ENCODE peak calls at places on chromosomes 16 and 17, in four cellular contexts. I is K562, V is IMR-90, K is GM12878. A is an unnamed sample.

GRCh38 chr17:72677714-72678390 is 414.6 kb downstream of the SLC39A11 start:
- DNase-seq in I (no peak), V (peak), K (no peak), A (no peak)

GRCh38 chr17:82582208-82582607 is 62.7 kb downstream of the FOXK2 start:
- DNase-seq in I (no peak), V (peak), K (no peak), A (no peak)

GRCh38 chr17:17533901-17534441 is 37.8 kb upstream of the RASD1 start:
- DNase-seq in I (no peak), V (no peak), K (no peak), A (peak)

GRCh38 chr17:57567278-57567677 is 177.8 kb downstream of the CCDC182 start:
- DNase-seq in I (no peak), V (no peak), K (no peak), A (no peak)

GRCh38 chr16:17578921-17579876 is 108.4 kb upstream of the XYLT1 start:
- DNase-seq in I (peak), V (peak), K (peak), A (peak)

GRCh38 chr17:73943416-73943770 is 260.1 kb upstream of the RPL38 start:
- DNase-seq in I (no peak), V (no peak), K (no peak), A (no peak)

GRCh38 chr16:85391175-85391707 is 221.9 kb upstream of the GSE1 start:
- DNase-seq in I (no peak), V (no peak), K (no peak), A (no peak)

GRCh38 chr17:13647551-13647950 is 45.8 kb upstream of the HS3ST3A1 start:
- DNase-seq in I (no peak), V (no peak), K (no peak), A (no peak)

GRCh38 chr17:17090642-17091103 is 48.4 kb downstream of the MPRIP start:
- DNase-seq in I (no peak), V (no peak), K (no peak), A (no peak)

GRCh38 chr17:17855334-17855725 is 18.5 kb upstream of the SREBF1 start:
- DNase-seq in I (no peak), V (no peak), K (no peak), A (no peak)

GRCh38 chr16:4859190-4859899 is 12.1 kb downstream of the UBN1 start:
- DNase-seq in I (no peak), V (no peak), K (no peak), A (no peak)

GRCh38 chr16:48335961-48336360 is 49.3 kb downstream of the SIAH1 start:
- DNase-seq in I (no peak), V (peak), K (no peak), A (no peak)

GRCh38 chr16:70337814-70338213 is 8.9 kb upstream of the DDX19A start:
- DNase-seq in I (no peak), V (no peak), K (no peak), A (no peak)

GRCh38 chr16:87310610-87311009 is 6.6 kb downstream of the C16orf95 start:
- DNase-seq in I (no peak), V (no peak), K (no peak), A (no peak)

GRCh38 chr17:78875738-78876597 is 27.0 kb downstream of the CEP295NL start:
- DNase-seq in I (no peak), V (peak), K (no peak), A (no peak)

GRCh38 chr17:72467841-72468653 is 347.2 kb downstream of the SOX9 start:
- DNase-seq in I (no peak), V (no peak), K (no peak), A (no peak)

GRCh38 chr17:76537578-76538280 is at the start of gene CYGB:
- DNase-seq in I (no peak), V (no peak), K (no peak), A (no peak)

GRCh38 chr16:593406-593805 is 3.5 kb downstream of the RAB40C start:
- DNase-seq in I (no peak), V (no peak), K (no peak), A (no peak)

GRCh38 chr17:29836643-29837042 is 93.4 kb downstream of the SSH2 start:
- DNase-seq in I (no peak), V (peak), K (no peak), A (no peak)

GRCh38 chr17:34757611-34758010 is 178.2 kb downstream of the TMEM132E start:
- DNase-seq in I (no peak), V (no peak), K (no peak), A (no peak)

GRCh38 chr17:6361733-6362132 is 73.2 kb downstream of the AIPL1 start:
- DNase-seq in I (peak), V (no peak), K (no peak), A (no peak)

GRCh38 chr17:81930142-81931125 is 2.9 kb upstream of the MAFG start:
- DNase-seq in I (no peak), V (no peak), K (no peak), A (no peak)

GRCh38 chr16:74465281-74465680 is 44.0 kb upstream of the CLEC18B start:
- DNase-seq in I (no peak), V (no peak), K (no peak), A (no peak)

GRCh38 chr17:47733047-47733413 is at the start of gene TBX21:
- DNase-seq in I (peak), V (no peak), K (no peak), A (peak)

GRCh38 chr16:47990676-47991075 is 165.1 kb downstream of the ABCC12 start:
- DNase-seq in I (no peak), V (no peak), K (no peak), A (no peak)

GRCh38 chr17:60601443-60602384 is 1.7 kb downstream of the PPM1D start:
- DNase-seq in I (peak), V (peak), K (peak), A (peak)

GRCh38 chr17:8875957-8876356 is 8.5 kb upstream of the PIK3R6 start:
- DNase-seq in I (no peak), V (peak), K (no peak), A (no peak)

GRCh38 chr17:64081802-64082799 is 47.8 kb downstream of the ERN1 start:
- DNase-seq in I (peak), V (peak), K (peak), A (peak)

DNA sequence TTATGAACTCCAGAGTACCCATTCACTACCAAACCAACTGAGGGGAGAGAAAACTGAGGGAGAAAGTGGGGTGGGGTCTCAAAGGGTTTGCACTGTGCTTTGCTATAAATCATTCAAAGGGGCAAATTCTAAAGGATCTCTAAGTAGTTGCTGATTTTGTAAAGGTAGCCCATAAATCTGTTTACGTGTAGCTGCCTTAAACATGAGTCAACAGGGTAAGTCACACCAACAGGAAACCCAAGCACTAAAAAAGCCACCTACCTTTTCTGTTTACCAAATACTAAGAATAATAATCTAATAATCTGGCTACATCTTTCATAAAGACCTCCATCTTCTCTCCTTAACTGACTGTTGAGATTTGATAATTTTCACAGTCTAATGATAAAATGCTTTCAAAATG is 8.4 kb upstream of the HSBP1 start:
- DNase-seq in I (no peak), V (no peak), K (no peak), A (no peak)
- TF ChIP-seq ELK1 in I (no peak), V (no peak), K (no peak), A (no peak)

GRCh38 chr17:3828151-3828851 is 17.7 kb downstream of the NCBP3 start:
- DNase-seq in I (no peak), V (peak), K (no peak), A (no peak)
- TF ChIP-seq ELK1 in I (no peak), V (no peak), K (no peak), A (no peak)

GRCh38 chr16:69131167-69131748 is 1.1 kb downstream of the CHTF8 start:
- DNase-seq in I (peak), V (peak), K (no peak), A (peak)
- TF ChIP-seq ELK1 in I (no peak), V (no peak), K (no peak), A (no peak)

DNA sequence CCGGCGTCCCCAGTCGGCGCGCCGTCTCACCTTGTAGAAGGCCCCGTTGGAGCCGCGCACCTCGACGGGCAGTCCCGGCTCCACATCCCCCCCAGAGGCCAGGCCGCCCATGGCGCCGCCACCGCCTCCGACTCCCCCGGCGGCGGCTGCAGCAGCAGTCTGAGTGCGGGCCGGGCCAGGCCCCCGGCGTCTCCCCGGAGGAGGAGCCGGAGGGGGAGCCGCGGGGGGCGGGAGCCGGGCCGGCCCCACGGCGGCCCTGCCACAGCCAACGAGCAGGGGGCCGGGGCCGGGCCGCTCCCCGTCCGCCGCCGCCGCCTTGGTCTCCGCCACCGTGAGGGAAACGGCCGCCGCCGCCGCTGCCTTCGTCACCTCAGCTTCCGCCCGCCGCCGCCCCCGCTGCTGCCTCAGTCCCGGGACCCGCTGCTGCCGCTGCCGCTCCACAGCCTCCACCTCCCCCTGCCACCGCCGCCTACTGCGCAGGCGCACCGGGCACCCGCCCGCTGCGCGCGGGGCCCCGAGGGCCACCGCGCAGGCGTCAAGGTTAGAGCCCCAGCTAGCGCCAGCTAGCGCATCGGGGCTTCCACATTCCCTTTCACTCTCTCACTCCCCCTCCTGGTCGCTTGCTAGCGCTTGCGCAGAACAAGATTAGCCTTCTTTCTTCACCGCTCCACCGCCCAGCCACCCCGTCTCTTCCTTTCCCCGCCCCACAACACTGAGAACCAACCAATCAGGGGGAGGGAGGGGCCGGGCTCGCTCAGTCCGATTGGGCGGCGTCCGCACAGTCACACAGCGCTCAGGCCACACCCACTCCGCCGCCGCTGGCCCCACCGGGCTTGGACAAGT is at the start of gene FXR2:
- DNase-seq in I (peak), V (peak), K (peak), A (peak)
- TF ChIP-seq ELK1 in I (no peak), V (no peak), K (no peak), A (no peak)

GRCh38 chr16:15775663-15776304 is 81.0 kb downstream of the MYH11 start:
- DNase-seq in I (no peak), V (peak), K (no peak), A (no peak)
- TF ChIP-seq ELK1 in I (no peak), V (no peak), K (no peak), A (no peak)

GRCh38 chr17:58802188-58802587 is 46.5 kb downstream of the PPM1E start:
- DNase-seq in I (no peak), V (no peak), K (no peak), A (no peak)
- TF ChIP-seq ELK1 in I (no peak), V (no peak), K (no peak), A (no peak)

A was measured in A549.